ENCODE peak calls at places on chromosomes 11 and 22, in six cellular contexts. B is RWPE1; T is activated CD4-positive, CD25-positive, alpha-beta regulatory T cell; Y is endodermal cell; P is MV-4-11; J is anterior cingulate cortex. Q is an unnamed sample.

GRCh38 chr11:2551131-2551530 is 106.3 kb downstream of the KCNQ1 start:
- DNase-seq in B (no peak), T (no peak), Y (peak; percentile 20), P (no peak), J (no peak), Q (no peak)

GRCh38 chr11:76666408-76666807 is 4.1 kb downstream of the LRRC32 start:
- DNase-seq in B (no peak), T (no peak), Y (peak; percentile 75), P (no peak), J (no peak), Q (peak; percentile 30)

GRCh38 chr11:69394902-69395690 is 86.4 kb upstream of the LINC01488 start:
- DNase-seq in B (no peak), T (no peak), Y (no peak), P (peak; percentile 80), J (no peak), Q (no peak)

GRCh38 chr11:73795925-73796632 is 8.4 kb downstream of the MRPL48 start:
- DNase-seq in B (no peak), T (no peak), Y (peak; percentile 74), P (no peak), J (peak; percentile 71), Q (peak; percentile 57)

GRCh38 chr22:35156945-35157344 is 91.0 kb downstream of the ISX start:
- DNase-seq in B (no peak), T (no peak), Y (peak; percentile 11), P (no peak), J (no peak), Q (no peak)

GRCh38 chr11:17414992-17415391 is 26.5 kb upstream of the KCNJ11 start:
- DNase-seq in B (no peak), T (no peak), Y (no peak), P (no peak), J (no peak), Q (no peak)

GRCh38 chr11:89452780-89453179 is 38.4 kb downstream of the NOX4 start:
- DNase-seq in B (no peak), T (no peak), Y (no peak), P (no peak), J (no peak), Q (no peak)

GRCh38 chr22:30308096-30308495 is 18.6 kb downstream of the TBC1D10A start:
- DNase-seq in B (no peak), T (no peak), Y (no peak), P (no peak), J (no peak), Q (no peak)

GRCh38 chr11:61281581-61282250 is 13.4 kb downstream of the VWCE start:
- DNase-seq in B (peak; percentile 82), T (no peak), Y (peak; percentile 97), P (no peak), J (no peak), Q (peak; percentile 93)

GRCh38 chr11:73149105-73149504 is 7.0 kb upstream of the FCHSD2 start:
- DNase-seq in B (no peak), T (no peak), Y (no peak), P (no peak), J (no peak), Q (no peak)

GRCh38 chr11:115872418-115872817 is 368.2 kb upstream of the CADM1 start:
- DNase-seq in B (no peak), T (no peak), Y (no peak), P (peak; percentile 82), J (no peak), Q (no peak)

GRCh38 chr22:19983701-19984100 is 32.9 kb downstream of the ARVCF start:
- DNase-seq in B (no peak), T (no peak), Y (no peak), P (no peak), J (peak; percentile 30), Q (no peak)

GRCh38 chr11:65169164-65169641 is 830 bp upstream of the SPDYC start:
- DNase-seq in B (no peak), T (no peak), Y (peak; percentile 47), P (peak; percentile 19), J (no peak), Q (no peak)

GRCh38 chr11:114379394-114380069 is 20.8 kb downstream of the C11orf71 start:
- DNase-seq in B (no peak), T (no peak), Y (no peak), P (no peak), J (no peak), Q (no peak)

GRCh38 chr11:86150826-86151187 is 81.9 kb upstream of the PICALM start:
- DNase-seq in B (no peak), T (no peak), Y (no peak), P (no peak), J (no peak), Q (no peak)

GRCh38 chr22:35903571-35904331 is 124.9 kb downstream of the RBFOX2 start:
- DNase-seq in B (no peak), T (no peak), Y (no peak), P (no peak), J (no peak), Q (no peak)

GRCh38 chr11:15123849-15124248 is 9.1 kb downstream of the INSC start:
- DNase-seq in B (peak; percentile 76), T (no peak), Y (no peak), P (no peak), J (no peak), Q (no peak)

GRCh38 chr11:12232819-12233601 is 122.6 kb downstream of the MICAL2 start:
- DNase-seq in B (peak; percentile 41), T (no peak), Y (no peak), P (no peak), J (no peak), Q (no peak)

GRCh38 chr11:57793711-57794110 is 32.1 kb downstream of the CTNND1 start:
- DNase-seq in B (no peak), T (no peak), Y (peak; percentile 25), P (no peak), J (no peak), Q (no peak)

GRCh38 chr22:24039046-24039445 is 27.9 kb downstream of the CABIN1 start:
- DNase-seq in B (no peak), T (no peak), Y (peak; percentile 3), P (no peak), J (no peak), Q (no peak)